ENCODE peak calls at places on chromosomes 2 and 18, in four cellular contexts. D is ELF-1; N is stimulated activated CD4-positive, alpha-beta T cell treated with anti-CD3 and anti-CD28 coated beads, Interleukin-2, amount 100 ng/mL, for 48 hours; T is GM23248. G is an unnamed sample.

GRCh38 chr2:127423476-127423840 is 5.2 kb downstream of the PROC start:
- DNase-seq in D (no peak), N (no peak), T (no peak), G (peak; percentile 49)

GRCh38 chr18:46426311-46427047 is 230.5 kb downstream of the LOXHD1 start:
- DNase-seq in D (no peak), T (no peak), N (no peak), G (no peak)

GRCh38 chr18:7945882-7946281 is 378.8 kb downstream of the PTPRM start:
- DNase-seq in D (no peak), T (peak; percentile 96), N (no peak), G (no peak)

GRCh38 chr2:205680067-205680466 is 2.2 kb upstream of the NRP2 start:
- DNase-seq in D (peak; percentile 96), N (peak; percentile 53), T (peak; percentile 87), G (peak; percentile 97)

GRCh38 chr2:182522428-182522896 is 95.6 kb upstream of the PDE1A start:
- DNase-seq in T (peak; percentile 17), D (no peak), N (no peak), G (peak; percentile 78)

GRCh38 chr2:101064868-101065549 is 62.9 kb downstream of the RPL31 start:
- DNase-seq in D (no peak), T (peak; percentile 83), N (no peak), G (peak; percentile 60)

GRCh38 chr18:3111523-3112240 is 98.7 kb upstream of the LPIN2 start:
- DNase-seq in D (no peak), N (no peak), T (no peak), G (no peak)

GRCh38 chr2:170377469-170378207 is 199.7 kb downstream of the MYO3B start:
- DNase-seq in T (peak; percentile 31), N (no peak), D (no peak), G (no peak)

GRCh38 chr2:1883476-1883875 is 139.2 kb upstream of the PXDN start:
- DNase-seq in D (no peak), T (no peak), N (no peak), G (no peak)

GRCh38 chr2:167640096-167640495 is 607.3 kb downstream of the STK39 start:
- DNase-seq in D (no peak), N (no peak), T (no peak), G (no peak)

GRCh38 chr2:15667579-15668556 is 76.2 kb downstream of the DDX1 start:
- DNase-seq in N (no peak), D (no peak), T (peak; percentile 32), G (no peak)

GRCh38 chr2:239309398-239310245 is 91.2 kb downstream of the HDAC4 start:
- DNase-seq in D (no peak), T (no peak), N (no peak), G (peak; percentile 57)

GRCh38 chr2:223203971-223204370 is 152.0 kb downstream of the KCNE4 start:
- DNase-seq in D (no peak), N (no peak), T (peak; percentile 87), G (no peak)

GRCh38 chr2:201642086-201642578 is 1.2 kb downstream of the TMEM237 start:
- DNase-seq in T (no peak), N (no peak), D (no peak), G (no peak)

GRCh38 chr2:118246726-118247125 is 158.5 kb downstream of the INSIG2 start:
- DNase-seq in N (no peak), D (no peak), T (peak; percentile 96), G (no peak)

GRCh38 chr2:122704109-122704563 is 948.7 kb downstream of the TSN start:
- DNase-seq in D (no peak), T (no peak), N (no peak), G (no peak)

GRCh38 chr2:64819371-64819770 is 165.7 kb upstream of the SERTAD2 start:
- DNase-seq in D (no peak), N (no peak), T (no peak), G (no peak)

GRCh38 chr18:22816266-22817176 is 116.6 kb upstream of the RBBP8 start:
- DNase-seq in D (no peak), N (no peak), T (no peak), G (no peak)

GRCh38 chr2:162123806-162124758 is 28.0 kb downstream of the GCG start:
- DNase-seq in T (peak; percentile 54), N (no peak), D (peak; percentile 8), G (peak; percentile 74)

GRCh38 chr18:49690307-49690706 is 123.0 kb downstream of the ACAA2 start:
- DNase-seq in T (peak; percentile 95), D (no peak), N (no peak), G (no peak)

GRCh38 chr2:203404996-203405395 is 76.8 kb downstream of the ABI2 start:
- DNase-seq in T (peak; percentile 75), D (no peak), N (no peak), G (no peak)